ENCODE peak calls at places on chromosomes 1 and 21, in seven cellular contexts. G is neuronal stem cell, J is mesendoderm, N is H1, I is IMR-90, Q is mesenchymal stem cell, K is H9. V is an unnamed sample.

GRCh38 chr1:154772056-154772455 is 98.0 kb downstream of the KCNN3 start:
- DNase-seq in J (no peak), I (no peak), G (no peak), Q (no peak), K (no peak), N (no peak), V (no peak)

GRCh38 chr1:173362543-173362942 is 114.6 kb upstream of the PRDX6 start:
- DNase-seq in G (no peak), K (no peak), I (no peak), J (no peak), N (no peak), Q (no peak), V (no peak)

GRCh38 chr1:45679123-45679522 is 7.2 kb downstream of the GPBP1L1 start:
- DNase-seq in Q (no peak), N (no peak), I (peak), G (no peak), J (no peak), K (no peak), V (no peak)

GRCh38 chr1:37846634-37847339 is 12.6 kb downstream of the MTF1 start:
- DNase-seq in J (no peak), N (no peak), K (no peak), G (no peak), I (no peak), Q (peak), V (no peak)

GRCh38 chr1:226820935-226821718 is 49.3 kb upstream of the PSEN2 start:
- DNase-seq in Q (peak), I (peak), G (no peak), K (no peak), J (peak), N (no peak), V (peak)

GRCh38 chr1:172287207-172287606 is 133.3 kb upstream of the C1orf105 start:
- DNase-seq in I (peak), J (no peak), Q (peak), G (no peak), K (no peak), N (no peak), V (no peak)

GRCh38 chr1:104322131-104322530 is 572.4 kb downstream of the AMY1C start:
- DNase-seq in G (no peak), Q (no peak), J (no peak), N (no peak), I (no peak), K (no peak), V (no peak)

GRCh38 chr1:153422450-153423068 is 6.2 kb downstream of the S100A7A start:
- DNase-seq in G (peak), N (peak), J (peak), K (peak), Q (peak), I (peak), V (peak)

GRCh38 chr1:183778568-183779433 is 26.1 kb upstream of the RGL1 start:
- DNase-seq in K (no peak), Q (no peak), I (no peak), G (no peak), N (no peak), J (no peak), V (no peak)

GRCh38 chr1:184792450-184792969 is 37.9 kb upstream of the EDEM3 start:
- DNase-seq in N (no peak), I (peak), K (no peak), G (no peak), J (no peak), Q (peak), V (peak)

GRCh38 chr1:46556822-46557221 is 5.4 kb upstream of the KNCN start:
- DNase-seq in J (no peak), K (no peak), N (no peak), I (peak), Q (no peak), G (no peak), V (no peak)

GRCh38 chr1:113031060-113031933 is 41.7 kb upstream of the LRIG2 start:
- DNase-seq in N (no peak), G (no peak), Q (no peak), I (no peak), K (no peak), J (no peak), V (no peak)

GRCh38 chr1:184596950-184597651 is 157.6 kb downstream of the EDEM3 start:
- DNase-seq in J (peak), Q (no peak), G (no peak), K (no peak), I (no peak), N (no peak), V (no peak)

GRCh38 chr21:27101533-27101932 is 134.6 kb upstream of the ADAMTS5 start:
- DNase-seq in N (no peak), I (no peak), Q (no peak), J (no peak), G (no peak), K (no peak), V (peak)

GRCh38 chr1:87449348-87449963 is 120.8 kb downstream of the LMO4 start:
- DNase-seq in I (peak), K (no peak), Q (no peak), G (no peak), N (no peak), J (no peak), V (peak)

GRCh38 chr21:46245213-46245915 is 16.8 kb upstream of the LSS start:
- DNase-seq in K (no peak), Q (no peak), N (no peak), G (no peak), J (no peak), I (no peak), V (no peak)

GRCh38 chr1:112877741-112878140 is 78.3 kb downstream of the SLC16A1 start:
- DNase-seq in G (no peak), J (no peak), Q (no peak), N (no peak), K (no peak), I (peak), V (no peak)

GRCh38 chr1:245915406-245915805 is 591.7 kb downstream of the SMYD3 start:
- DNase-seq in J (no peak), Q (no peak), I (no peak), K (no peak), N (no peak), G (no peak), V (no peak)

GRCh38 chr1:18719786-18720436 is 89.3 kb downstream of the PAX7 start:
- DNase-seq in N (no peak), G (no peak), K (no peak), I (no peak), Q (no peak), J (no peak), V (no peak)
- H4K8ac ChIP-seq in N (no peak), G (no peak), K (no peak), I (no peak), Q (no peak), J (no peak), V (no peak)

GRCh38 chr1:117017062-117017461 is 15.5 kb downstream of the CD101 start:
- DNase-seq in G (no peak), I (no peak), N (no peak), J (no peak), Q (no peak), K (no peak), V (no peak)

GRCh38 chr1:117014209-117014608 is 12.6 kb downstream of the CD101 start:
- DNase-seq in K (no peak), G (no peak), Q (no peak), I (no peak), J (no peak), N (no peak), V (peak)

GRCh38 chr1:117015701-117016100 is 14.1 kb downstream of the CD101 start:
- DNase-seq in Q (no peak), J (no peak), I (no peak), G (no peak), K (no peak), N (no peak), V (peak)

GRCh38 chr1:117020526-117021156 is 19.1 kb downstream of the CD101 start:
- DNase-seq in J (no peak), K (no peak), G (no peak), I (no peak), Q (no peak), N (no peak), V (no peak)

GRCh38 chr1:117017648-117018047 is 16.1 kb downstream of the CD101 start:
- DNase-seq in N (no peak), K (no peak), G (no peak), J (no peak), Q (no peak), I (no peak), V (no peak)
- H4K8ac ChIP-seq in N (no peak), K (no peak), G (no peak), J (no peak), Q (no peak), I (no peak), V (no peak)

GRCh38 chr1:227938911-227939790 is 8.6 kb downstream of the WNT9A start:
- DNase-seq in Q (no peak), J (no peak), I (no peak), N (peak), K (no peak), G (no peak), V (no peak)
- H4K8ac ChIP-seq in Q (no peak), J (no peak), I (no peak), N (peak), K (no peak), G (peak), V (no peak)

DNA sequence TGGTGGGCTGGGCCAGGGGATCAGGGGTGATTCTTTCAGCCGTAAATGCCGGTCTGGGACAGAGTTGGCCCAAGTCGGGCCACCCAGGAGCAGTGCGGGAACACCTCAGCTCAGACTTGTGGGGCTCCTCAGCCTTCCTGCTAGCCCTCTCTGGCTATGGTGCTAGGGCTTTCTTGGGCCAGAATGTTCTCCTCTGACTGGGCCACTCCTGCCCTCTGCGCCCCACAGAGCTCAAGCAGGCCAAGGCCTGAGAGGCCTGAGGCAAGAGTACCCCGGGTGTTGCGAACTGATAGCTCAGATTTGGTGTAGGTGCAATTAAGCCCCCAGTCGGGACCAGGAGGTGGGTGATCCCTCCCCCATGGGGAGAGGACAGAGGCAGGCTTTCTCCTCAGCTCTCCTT is 51.8 kb downstream of the LGR6 start:
- DNase-seq in J (no peak), Q (no peak), G (no peak), N (no peak), K (peak), I (no peak), V (no peak)
- H4K8ac ChIP-seq in J (no peak), Q (no peak), G (no peak), N (peak), K (no peak), I (no peak), V (no peak)

DNA sequence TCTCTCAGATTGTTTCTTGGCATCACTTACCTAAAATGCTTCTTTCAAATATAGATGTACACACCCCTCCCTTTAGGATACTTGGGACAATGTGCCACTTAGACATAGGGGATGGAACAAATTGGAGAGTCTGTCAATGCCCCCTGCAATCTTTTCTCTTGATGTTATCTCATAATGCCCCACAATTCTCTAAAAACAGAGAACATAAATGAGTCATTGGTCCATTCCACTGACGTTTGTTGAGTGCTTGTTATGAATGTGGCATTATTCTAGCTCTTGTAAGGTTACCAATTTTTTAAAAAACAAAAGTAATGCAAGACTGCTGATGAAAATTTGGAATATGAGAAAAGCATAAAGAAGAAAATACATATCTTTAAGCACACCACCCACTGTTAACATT is 5.6 kb upstream of the SMIM11 start:
- DNase-seq in K (no peak), J (no peak), I (no peak), N (no peak), G (no peak), Q (no peak), V (no peak)
- H4K8ac ChIP-seq in K (no peak), J (no peak), I (no peak), N (no peak), G (no peak), Q (no peak), V (no peak)

V was measured in trophoblast cell.